ENCODE peak calls at places on chromosomes 5 and 9, in seven cellular contexts. J is lower lobe of right lung, R is BJ, P is COLO829, L is left colon, G is caudate nucleus, B is fibroblast of gingiva. N is an unnamed sample.

GRCh38 chr9:81824802-81825770 is 103.1 kb upstream of the SPATA31D4 start:
- DNase-seq in J (no peak), R (no peak), P (no peak), L (no peak), G (no peak), B (no peak), N (no peak)

GRCh38 chr9:38288502-38288901 is 104.0 kb upstream of the ALDH1B1 start:
- DNase-seq in J (no peak), R (no peak), P (no peak), L (no peak), G (no peak), B (no peak), N (no peak)

GRCh38 chr5:40291338-40291737 is 388.4 kb upstream of the PTGER4 start:
- DNase-seq in J (no peak), R (no peak), P (no peak), L (no peak), G (no peak), B (peak), N (no peak)

GRCh38 chr9:126036881-126037291 is 289.7 kb downstream of the PBX3 start:
- DNase-seq in J (no peak), R (no peak), P (no peak), L (no peak), G (no peak), B (no peak), N (no peak)

GRCh38 chr9:112006361-112007020 is 109.9 kb downstream of the UGCG start:
- DNase-seq in J (no peak), R (no peak), P (no peak), L (no peak), G (no peak), B (no peak), N (no peak)

GRCh38 chr9:121216406-121216805 is 14.7 kb upstream of the RAB14 start:
- DNase-seq in J (no peak), R (no peak), P (no peak), L (no peak), G (no peak), B (no peak), N (no peak)

GRCh38 chr5:33941090-33941489 is 4.9 kb downstream of the RXFP3 start:
- DNase-seq in J (no peak), R (no peak), P (no peak), L (no peak), G (no peak), B (no peak), N (no peak)

GRCh38 chr5:176553260-176554085 is 4.3 kb downstream of the CDHR2 start:
- DNase-seq in J (no peak), R (no peak), P (no peak), L (no peak), G (no peak), B (no peak), N (no peak)

GRCh38 chr5:140109050-140109817 is 4.7 kb upstream of the PURA start:
- DNase-seq in J (no peak), R (no peak), P (no peak), L (peak), G (no peak), B (peak), N (no peak)

GRCh38 chr5:10849278-10849677 is 88.2 kb upstream of the DAP start:
- DNase-seq in J (no peak), R (no peak), P (peak), L (no peak), G (no peak), B (no peak), N (no peak)

GRCh38 chr9:98146101-98146991 is 27.3 kb upstream of the TRIM14 start:
- DNase-seq in J (peak), R (no peak), P (no peak), L (peak), G (no peak), B (peak), N (no peak)

N was measured in hypothalamus.